ENCODE peak calls at places on chromosomes 2 and 18, in five cellular contexts. M, X, T, Y and S are unnamed samples.

GRCh38 chr18:27803957-27804356 is 373.0 kb downstream of the CDH2 start:
- DNase-seq in M (no peak), X (peak), T (no peak), Y (peak), S (peak)

GRCh38 chr2:65103013-65103720 is 26.7 kb downstream of the RAB1A start:
- DNase-seq in M (no peak), X (no peak), T (peak), Y (peak), S (no peak)

GRCh38 chr2:129861666-129862288 is 117.7 kb upstream of the RAB6C start:
- DNase-seq in M (no peak), X (no peak), T (no peak), Y (no peak), S (no peak)

GRCh38 chr2:38192046-38192445 is 116.1 kb upstream of the CYP1B1 start:
- DNase-seq in M (no peak), X (no peak), T (no peak), Y (no peak), S (no peak)

GRCh38 chr2:235935773-235936172 is 232.4 kb downstream of the GBX2 start:
- DNase-seq in M (no peak), X (no peak), T (no peak), Y (no peak), S (no peak)

GRCh38 chr2:94759211-94759610 is 112.0 kb upstream of the TEKT4 start:
- DNase-seq in M (no peak), X (peak), T (peak), Y (peak), S (no peak)

GRCh38 chr2:158782616-158783015 is 12.5 kb upstream of the DAPL1 start:
- DNase-seq in M (no peak), X (no peak), T (no peak), Y (peak), S (peak)

GRCh38 chr2:144559681-144560080 is 39.8 kb upstream of the ZEB2 start:
- DNase-seq in M (no peak), X (no peak), T (no peak), Y (no peak), S (no peak)

GRCh38 chr2:65576278-65576677 is 143.9 kb upstream of the SPRED2 start:
- DNase-seq in M (no peak), X (no peak), T (no peak), Y (no peak), S (no peak)

GRCh38 chr2:172242968-172243367 is 140.3 kb upstream of the DLX2 start:
- DNase-seq in M (no peak), X (no peak), T (no peak), Y (no peak), S (no peak)

GRCh38 chr2:196277002-196277401 is 105.6 kb upstream of the STK17B start:
- DNase-seq in M (no peak), X (no peak), T (no peak), Y (peak), S (peak)

GRCh38 chr2:167783266-167784070 is 463.9 kb downstream of the STK39 start:
- DNase-seq in M (no peak), X (no peak), T (peak), Y (peak), S (no peak)

GRCh38 chr18:59874166-59874565 is 25.6 kb upstream of the PMAIP1 start:
- DNase-seq in M (peak), X (peak), T (no peak), Y (peak), S (peak)

GRCh38 chr18:62037012-62037742 is 144.4 kb upstream of the RNF152 start:
- DNase-seq in M (no peak), X (no peak), T (no peak), Y (no peak), S (no peak)

GRCh38 chr18:59938686-59939085 is 38.9 kb downstream of the PMAIP1 start:
- DNase-seq in M (no peak), X (no peak), T (no peak), Y (no peak), S (no peak)